ENCODE peak calls at places on chromosome 12, in four cellular contexts. W, J, N and P are unnamed samples.

GRCh38 chr12:92561543-92561899 is 141.3 kb upstream of the PLEKHG7 start:
- DNase-seq in W (no peak), J (no peak), N (peak), P (no peak)

GRCh38 chr12:53267309-53268008 is 640 bp upstream of the ESPL1 start:
- DNase-seq in W (no peak), J (no peak), N (no peak), P (no peak)

GRCh38 chr12:8145754-8146415 is 10.9 kb upstream of the ZNF705A start:
- DNase-seq in W (peak), J (peak), N (peak), P (peak)

GRCh38 chr12:52168019-52168717 is 23.6 kb downstream of the KRT80 start:
- DNase-seq in W (no peak), J (no peak), N (peak), P (no peak)

GRCh38 chr12:96143392-96143791 is 50.8 kb upstream of the ELK3 start:
- DNase-seq in W (no peak), J (no peak), N (no peak), P (no peak)

GRCh38 chr12:129145381-129145780 is 292.1 kb downstream of the GLT1D1 start:
- DNase-seq in W (no peak), J (no peak), N (no peak), P (no peak)

GRCh38 chr12:130714091-130714590 is 2.0 kb downstream of the RIMBP2 start:
- DNase-seq in W (no peak), J (peak), N (no peak), P (peak)

GRCh38 chr12:9906888-9907287 is 25.3 kb downstream of the CLEC2A start:
- DNase-seq in W (no peak), J (no peak), N (no peak), P (no peak)

GRCh38 chr12:29241821-29242591 is 92.9 kb downstream of the FAR2 start:
- DNase-seq in W (peak), J (no peak), N (peak), P (peak)

GRCh38 chr12:661720-662486 is 1.3 kb downstream of the NINJ2 start:
- DNase-seq in W (no peak), J (no peak), N (no peak), P (no peak)

GRCh38 chr12:8681129-8681902 is 16.5 kb upstream of the RIMKLB start:
- DNase-seq in W (no peak), J (peak), N (peak), P (peak)

DNA sequence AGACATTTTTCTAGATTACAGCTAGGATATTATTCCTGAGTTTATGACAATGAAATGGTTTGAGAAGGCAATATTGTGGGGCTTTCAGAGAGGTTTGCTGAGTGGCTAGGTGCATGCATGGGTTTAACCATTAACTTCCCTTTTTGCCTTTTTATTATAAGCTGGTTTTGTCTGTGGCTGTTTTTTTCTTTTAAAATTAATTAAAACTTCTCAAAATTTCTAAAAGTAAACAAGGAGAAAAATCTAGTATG is 104.0 kb upstream of the BCAT1 start:
- DNase-seq in W (no peak), J (no peak), N (no peak), P (no peak)
- H3K9ac ChIP-seq in W (no peak), J (no peak), N (no peak), P (no peak)

GRCh38 chr12:104604070-104604994 is 147.6 kb downstream of the CHST11 start:
- DNase-seq in W (no peak), J (peak), N (peak), P (peak)

GRCh38 chr12:104602426-104602825 is 145.7 kb downstream of the CHST11 start:
- DNase-seq in W (no peak), J (no peak), N (no peak), P (no peak)

GRCh38 chr12:104602901-104603300 is 146.2 kb downstream of the CHST11 start:
- DNase-seq in W (no peak), J (no peak), N (no peak), P (no peak)

GRCh38 chr12:104604995-104605675 is 148.4 kb downstream of the CHST11 start:
- DNase-seq in W (no peak), J (peak), N (no peak), P (peak)

GRCh38 chr12:104603545-104603973 is 146.8 kb downstream of the CHST11 start:
- DNase-seq in W (no peak), J (no peak), N (peak), P (no peak)
- H2BK15ac ChIP-seq in W (no peak), J (no peak), N (peak), P (no peak)

DNA sequence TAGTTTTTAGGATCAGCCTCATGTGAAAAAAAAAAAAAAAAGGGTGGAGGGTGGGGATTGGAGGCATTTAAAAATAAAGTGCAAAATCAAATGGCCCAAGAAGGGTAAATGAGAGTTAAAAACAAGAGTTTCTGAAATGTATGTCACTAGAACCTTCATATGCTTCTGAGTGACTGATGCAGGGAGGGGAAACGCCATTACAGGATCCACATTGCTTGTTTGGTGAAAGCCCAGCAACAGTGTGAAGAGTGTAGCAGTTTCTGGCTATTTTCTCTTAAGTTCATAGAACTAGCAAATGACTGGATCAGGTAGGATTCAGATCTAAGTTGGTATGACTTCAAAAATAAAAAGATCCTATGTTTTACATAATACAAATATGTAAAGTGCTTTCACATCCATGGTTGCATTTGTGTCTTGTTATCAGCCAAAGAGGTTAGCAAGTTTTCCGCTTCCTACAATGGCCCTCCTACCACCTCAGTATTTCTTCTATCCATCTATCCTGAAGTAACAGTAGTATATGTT is 2.9 kb downstream of the CHPT1 start:
- DNase-seq in W (no peak), J (no peak), N (no peak), P (no peak)
- H2AK5ac ChIP-seq in W (no peak), J (no peak), N (no peak), P (no peak)

GRCh38 chr12:13777374-13777773 is 204.0 kb downstream of the GRIN2B start:
- DNase-seq in W (no peak), J (no peak), N (no peak), P (peak)

DNA sequence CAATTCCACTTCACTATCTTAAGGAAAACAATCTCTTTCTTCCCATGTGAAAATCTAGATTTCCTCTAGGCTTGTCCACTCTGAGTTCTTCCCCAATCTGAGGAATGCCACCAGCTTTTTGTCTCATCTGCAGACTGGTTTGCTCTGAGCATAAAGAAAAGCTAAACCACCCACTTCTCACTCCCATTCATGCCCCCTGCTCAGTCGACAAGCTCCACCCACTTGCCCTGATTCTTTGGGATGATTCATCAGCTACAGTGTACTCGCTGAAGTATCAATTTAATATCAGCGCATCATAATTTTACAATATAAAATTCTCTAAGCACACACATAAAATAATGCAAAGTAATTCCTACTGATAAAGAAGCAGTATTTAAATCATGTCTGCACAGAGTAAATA is 209.1 kb downstream of the GRIN2B start:
- DNase-seq in W (no peak), J (no peak), N (no peak), P (no peak)
- H3K9ac ChIP-seq in W (no peak), J (no peak), N (no peak), P (no peak)

DNA sequence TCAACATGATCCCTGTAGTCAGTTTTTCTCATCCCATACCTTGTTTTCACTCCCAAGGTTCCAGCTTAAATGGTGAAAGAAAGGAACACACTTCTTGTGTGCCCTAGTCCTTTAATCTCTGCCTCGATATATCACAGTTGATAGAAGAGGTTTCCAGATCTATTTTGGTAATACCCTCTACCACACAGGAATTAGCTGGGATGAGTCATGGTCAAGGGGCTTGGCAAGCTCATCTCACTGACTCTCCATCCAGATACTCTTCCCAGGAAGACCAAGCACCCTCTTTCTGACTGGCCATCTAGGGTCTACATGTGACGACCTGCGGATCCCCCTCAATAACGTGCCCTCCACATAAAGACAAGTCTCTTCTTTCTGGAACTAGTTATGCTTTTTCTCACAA is 277.9 kb downstream of the ITPR2 start:
- DNase-seq in W (no peak), J (no peak), N (peak), P (no peak)
- H2BK15ac ChIP-seq in W (no peak), J (no peak), N (no peak), P (no peak)